ENCODE peak calls at places on chromosomes 1 and 21, in nine cellular contexts. One of them, this sample, is unnamed.

GRCh38 chr1:16163882-16164820 is 8.3 kb upstream of the EPHA2 start:
- DNase-seq in RWPE1: peak
- DNase-seq in stimulated activated CD4-positive, alpha-beta T cell treated with anti-CD3 and anti-CD28 coated beads, Interleukin-1b, Interleukin-23, amount 100 ng/mL, for 24 hours: no peak
- DNase-seq in EL: peak
- DNase-seq in NCI-H774: peak
- DNase-seq in OCI-LY7: no peak
- DNase-seq in activated CD4-positive, CD25-positive, alpha-beta regulatory T cell treated with anti-CD3 and anti-CD28 coated beads, Interleukin-2, amount 50 U/mL, for 16 hours: no peak
- DNase-seq in central memory CD4-positive, alpha-beta T cell: no peak
- DNase-seq in thoracic aorta: no peak
- DNase-seq in this sample: no peak

GRCh38 chr1:21318057-21318713 is 27.9 kb upstream of the ECE1 start:
- DNase-seq in RWPE1: no peak
- DNase-seq in stimulated activated CD4-positive, alpha-beta T cell treated with anti-CD3 and anti-CD28 coated beads, Interleukin-1b, Interleukin-23, amount 100 ng/mL, for 24 hours: no peak
- DNase-seq in EL: no peak
- DNase-seq in NCI-H774: no peak
- DNase-seq in OCI-LY7: no peak
- DNase-seq in activated CD4-positive, CD25-positive, alpha-beta regulatory T cell treated with anti-CD3 and anti-CD28 coated beads, Interleukin-2, amount 50 U/mL, for 16 hours: no peak
- DNase-seq in central memory CD4-positive, alpha-beta T cell: no peak
- DNase-seq in thoracic aorta: no peak
- DNase-seq in this sample: no peak

GRCh38 chr1:17922833-17923232 is 167.7 kb downstream of the ACTL8 start:
- DNase-seq in RWPE1: peak
- DNase-seq in stimulated activated CD4-positive, alpha-beta T cell treated with anti-CD3 and anti-CD28 coated beads, Interleukin-1b, Interleukin-23, amount 100 ng/mL, for 24 hours: no peak
- DNase-seq in EL: peak
- DNase-seq in NCI-H774: no peak
- DNase-seq in OCI-LY7: peak
- DNase-seq in activated CD4-positive, CD25-positive, alpha-beta regulatory T cell treated with anti-CD3 and anti-CD28 coated beads, Interleukin-2, amount 50 U/mL, for 16 hours: no peak
- DNase-seq in central memory CD4-positive, alpha-beta T cell: no peak
- DNase-seq in thoracic aorta: no peak
- DNase-seq in this sample: peak

GRCh38 chr1:27179373-27179772 is 24.4 kb upstream of the SLC9A1 start:
- DNase-seq in RWPE1: no peak
- DNase-seq in stimulated activated CD4-positive, alpha-beta T cell treated with anti-CD3 and anti-CD28 coated beads, Interleukin-1b, Interleukin-23, amount 100 ng/mL, for 24 hours: no peak
- DNase-seq in EL: no peak
- DNase-seq in NCI-H774: no peak
- DNase-seq in OCI-LY7: no peak
- DNase-seq in activated CD4-positive, CD25-positive, alpha-beta regulatory T cell treated with anti-CD3 and anti-CD28 coated beads, Interleukin-2, amount 50 U/mL, for 16 hours: no peak
- DNase-seq in central memory CD4-positive, alpha-beta T cell: no peak
- DNase-seq in thoracic aorta: no peak
- DNase-seq in this sample: no peak

GRCh38 chr1:35855016-35855700 is 27.9 kb upstream of the AGO1 start:
- DNase-seq in RWPE1: no peak
- DNase-seq in stimulated activated CD4-positive, alpha-beta T cell treated with anti-CD3 and anti-CD28 coated beads, Interleukin-1b, Interleukin-23, amount 100 ng/mL, for 24 hours: no peak
- DNase-seq in EL: no peak
- DNase-seq in NCI-H774: peak
- DNase-seq in OCI-LY7: peak
- DNase-seq in activated CD4-positive, CD25-positive, alpha-beta regulatory T cell treated with anti-CD3 and anti-CD28 coated beads, Interleukin-2, amount 50 U/mL, for 16 hours: no peak
- DNase-seq in central memory CD4-positive, alpha-beta T cell: no peak
- DNase-seq in thoracic aorta: no peak
- DNase-seq in this sample: no peak

GRCh38 chr1:42964032-42964812 is 5.6 kb upstream of the SLC2A1 start:
- DNase-seq in RWPE1: no peak
- DNase-seq in stimulated activated CD4-positive, alpha-beta T cell treated with anti-CD3 and anti-CD28 coated beads, Interleukin-1b, Interleukin-23, amount 100 ng/mL, for 24 hours: no peak
- DNase-seq in EL: no peak
- DNase-seq in NCI-H774: no peak
- DNase-seq in OCI-LY7: no peak
- DNase-seq in activated CD4-positive, CD25-positive, alpha-beta regulatory T cell treated with anti-CD3 and anti-CD28 coated beads, Interleukin-2, amount 50 U/mL, for 16 hours: no peak
- DNase-seq in central memory CD4-positive, alpha-beta T cell: no peak
- DNase-seq in thoracic aorta: no peak
- DNase-seq in this sample: no peak

GRCh38 chr1:1421147-1421906 is at the start of gene ANKRD65:
- DNase-seq in RWPE1: peak
- DNase-seq in stimulated activated CD4-positive, alpha-beta T cell treated with anti-CD3 and anti-CD28 coated beads, Interleukin-1b, Interleukin-23, amount 100 ng/mL, for 24 hours: no peak
- DNase-seq in EL: no peak
- DNase-seq in NCI-H774: peak
- DNase-seq in OCI-LY7: no peak
- DNase-seq in activated CD4-positive, CD25-positive, alpha-beta regulatory T cell treated with anti-CD3 and anti-CD28 coated beads, Interleukin-2, amount 50 U/mL, for 16 hours: no peak
- DNase-seq in central memory CD4-positive, alpha-beta T cell: no peak
- DNase-seq in thoracic aorta: no peak
- DNase-seq in this sample: no peak

GRCh38 chr1:208048904-208049303 is 138.0 kb upstream of the CD34 start:
- DNase-seq in RWPE1: peak
- DNase-seq in stimulated activated CD4-positive, alpha-beta T cell treated with anti-CD3 and anti-CD28 coated beads, Interleukin-1b, Interleukin-23, amount 100 ng/mL, for 24 hours: no peak
- DNase-seq in EL: no peak
- DNase-seq in NCI-H774: no peak
- DNase-seq in OCI-LY7: no peak
- DNase-seq in activated CD4-positive, CD25-positive, alpha-beta regulatory T cell treated with anti-CD3 and anti-CD28 coated beads, Interleukin-2, amount 50 U/mL, for 16 hours: no peak
- DNase-seq in central memory CD4-positive, alpha-beta T cell: no peak
- DNase-seq in thoracic aorta: no peak
- DNase-seq in this sample: no peak

GRCh38 chr1:55329091-55329490 is 113.9 kb upstream of the USP24 start:
- DNase-seq in RWPE1: no peak
- DNase-seq in stimulated activated CD4-positive, alpha-beta T cell treated with anti-CD3 and anti-CD28 coated beads, Interleukin-1b, Interleukin-23, amount 100 ng/mL, for 24 hours: no peak
- DNase-seq in EL: no peak
- DNase-seq in NCI-H774: no peak
- DNase-seq in OCI-LY7: no peak
- DNase-seq in activated CD4-positive, CD25-positive, alpha-beta regulatory T cell treated with anti-CD3 and anti-CD28 coated beads, Interleukin-2, amount 50 U/mL, for 16 hours: no peak
- DNase-seq in central memory CD4-positive, alpha-beta T cell: no peak
- DNase-seq in thoracic aorta: no peak
- DNase-seq in this sample: no peak

GRCh38 chr1:116908821-116909510 is 750 bp upstream of the PTGFRN start:
- DNase-seq in RWPE1: no peak
- DNase-seq in stimulated activated CD4-positive, alpha-beta T cell treated with anti-CD3 and anti-CD28 coated beads, Interleukin-1b, Interleukin-23, amount 100 ng/mL, for 24 hours: no peak
- DNase-seq in EL: no peak
- DNase-seq in NCI-H774: no peak
- DNase-seq in OCI-LY7: no peak
- DNase-seq in activated CD4-positive, CD25-positive, alpha-beta regulatory T cell treated with anti-CD3 and anti-CD28 coated beads, Interleukin-2, amount 50 U/mL, for 16 hours: no peak
- DNase-seq in central memory CD4-positive, alpha-beta T cell: no peak
- DNase-seq in thoracic aorta: no peak
- DNase-seq in this sample: no peak

GRCh38 chr1:148315081-148315811 is 163.2 kb upstream of the NBPF11 start:
- DNase-seq in RWPE1: no peak
- DNase-seq in stimulated activated CD4-positive, alpha-beta T cell treated with anti-CD3 and anti-CD28 coated beads, Interleukin-1b, Interleukin-23, amount 100 ng/mL, for 24 hours: no peak
- DNase-seq in EL: peak
- DNase-seq in NCI-H774: no peak
- DNase-seq in OCI-LY7: no peak
- DNase-seq in activated CD4-positive, CD25-positive, alpha-beta regulatory T cell treated with anti-CD3 and anti-CD28 coated beads, Interleukin-2, amount 50 U/mL, for 16 hours: no peak
- DNase-seq in central memory CD4-positive, alpha-beta T cell: no peak
- DNase-seq in thoracic aorta: no peak
- DNase-seq in this sample: no peak

GRCh38 chr1:20931930-20932436 is 144.9 kb upstream of the HP1BP3 start:
- DNase-seq in RWPE1: no peak
- DNase-seq in stimulated activated CD4-positive, alpha-beta T cell treated with anti-CD3 and anti-CD28 coated beads, Interleukin-1b, Interleukin-23, amount 100 ng/mL, for 24 hours: no peak
- DNase-seq in EL: no peak
- DNase-seq in NCI-H774: no peak
- DNase-seq in OCI-LY7: no peak
- DNase-seq in activated CD4-positive, CD25-positive, alpha-beta regulatory T cell treated with anti-CD3 and anti-CD28 coated beads, Interleukin-2, amount 50 U/mL, for 16 hours: no peak
- DNase-seq in central memory CD4-positive, alpha-beta T cell: no peak
- DNase-seq in thoracic aorta: no peak
- DNase-seq in this sample: no peak

GRCh38 chr21:44626262-44626661 is 631 bp upstream of the KRTAP10-9 start:
- DNase-seq in RWPE1: no peak
- DNase-seq in stimulated activated CD4-positive, alpha-beta T cell treated with anti-CD3 and anti-CD28 coated beads, Interleukin-1b, Interleukin-23, amount 100 ng/mL, for 24 hours: no peak
- DNase-seq in EL: no peak
- DNase-seq in NCI-H774: no peak
- DNase-seq in OCI-LY7: no peak
- DNase-seq in activated CD4-positive, CD25-positive, alpha-beta regulatory T cell treated with anti-CD3 and anti-CD28 coated beads, Interleukin-2, amount 50 U/mL, for 16 hours: no peak
- DNase-seq in central memory CD4-positive, alpha-beta T cell: no peak
- DNase-seq in thoracic aorta: no peak
- DNase-seq in this sample: no peak

GRCh38 chr1:54278941-54279422 is 79.0 kb downstream of the MRPL37 start:
- DNase-seq in RWPE1: no peak
- DNase-seq in stimulated activated CD4-positive, alpha-beta T cell treated with anti-CD3 and anti-CD28 coated beads, Interleukin-1b, Interleukin-23, amount 100 ng/mL, for 24 hours: no peak
- DNase-seq in EL: peak
- DNase-seq in NCI-H774: no peak
- DNase-seq in OCI-LY7: no peak
- DNase-seq in activated CD4-positive, CD25-positive, alpha-beta regulatory T cell treated with anti-CD3 and anti-CD28 coated beads, Interleukin-2, amount 50 U/mL, for 16 hours: no peak
- DNase-seq in central memory CD4-positive, alpha-beta T cell: no peak
- DNase-seq in thoracic aorta: peak
- DNase-seq in this sample: no peak